ENCODE peak calls at places on chromosomes 13 and 19, in four cellular contexts. Q, M, O and S are unnamed samples.

GRCh38 chr19:55172741-55173140 is 6.3 kb upstream of the DNAAF3 start:
- DNase-seq in Q (no peak), M (peak; percentile 16), O (no peak), S (no peak)

GRCh38 chr19:6088677-6089063 is 21.6 kb downstream of the RFX2 start:
- DNase-seq in Q (no peak), M (no peak), O (no peak), S (no peak)

GRCh38 chr13:46278474-46278873 is 66.7 kb downstream of the LRRC63 start:
- DNase-seq in Q (no peak), M (no peak), O (no peak), S (no peak)

GRCh38 chr19:48989701-48990291 is 3.3 kb downstream of the GYS1 start:
- DNase-seq in Q (no peak), M (no peak), O (no peak), S (no peak)

GRCh38 chr13:91017031-91017668 is 330.3 kb upstream of the MIR17HG start:
- DNase-seq in Q (no peak), M (no peak), O (no peak), S (no peak)

GRCh38 chr19:38392707-38393308 is 4.3 kb downstream of the SPRED3 start:
- DNase-seq in Q (no peak), M (no peak), O (no peak), S (no peak)

GRCh38 chr13:21079761-21080730 is 18.7 kb upstream of the LATS2 start:
- DNase-seq in Q (no peak), M (peak; percentile 84), O (no peak), S (peak; percentile 89)

GRCh38 chr19:10888421-10888866 is 17.1 kb downstream of the CARM1 start:
- DNase-seq in Q (no peak), M (no peak), O (no peak), S (no peak)

GRCh38 chr19:29259153-29259552 is 46.2 kb upstream of the UQCRFS1 start:
- DNase-seq in Q (no peak), M (no peak), O (no peak), S (no peak)

GRCh38 chr19:7549749-7550148 is 14.2 kb downstream of the PNPLA6 start:
- DNase-seq in Q (no peak), M (no peak), O (no peak), S (no peak)

GRCh38 chr13:99027260-99027659 is 49.4 kb upstream of the DOCK9 start:
- DNase-seq in Q (no peak), M (no peak), O (no peak), S (no peak)

GRCh38 chr19:6062274-6062673 is 48.0 kb downstream of the RFX2 start:
- DNase-seq in Q (no peak), M (no peak), O (peak; percentile 39), S (no peak)

GRCh38 chr19:1567116-1567847 is 843 bp downstream of the MEX3D start:
- DNase-seq in Q (no peak), M (no peak), O (peak; percentile 15), S (no peak)

GRCh38 chr13:27183561-27184147 is 12.0 kb upstream of the USP12 start:
- DNase-seq in Q (no peak), M (no peak), O (no peak), S (peak; percentile 97)

GRCh38 chr19:2613507-2614295 is 88.8 kb downstream of the GNG7 start:
- DNase-seq in Q (peak; percentile 39), M (no peak), O (peak; percentile 56), S (no peak)

GRCh38 chr13:110257408-110257807 is 49.5 kb downstream of the COL4A1 start:
- DNase-seq in Q (no peak), M (no peak), O (no peak), S (no peak)

GRCh38 chr19:9431475-9431874 is 3.9 kb downstream of the ZNF266 start:
- DNase-seq in Q (peak; percentile 22), M (no peak), O (peak; percentile 27), S (no peak)

GRCh38 chr19:8532170-8532569 is 18.2 kb upstream of the ZNF414 start:
- DNase-seq in Q (no peak), M (no peak), O (no peak), S (no peak)

GRCh38 chr13:80141114-80141849 is 199.6 kb downstream of the SPRY2 start:
- DNase-seq in Q (no peak), M (no peak), O (no peak), S (no peak)

GRCh38 chr13:87884874-87885273 is 213.7 kb downstream of the SLITRK5 start:
- DNase-seq in Q (no peak), M (no peak), O (no peak), S (no peak)

GRCh38 chr13:44649118-44649455 is 73.0 kb upstream of the TSC22D1 start:
- DNase-seq in Q (no peak), M (no peak), O (no peak), S (no peak)

GRCh38 chr19:35085947-35086346 is 29.7 kb upstream of the FXYD3 start:
- DNase-seq in Q (no peak), M (no peak), O (no peak), S (no peak)

GRCh38 chr19:485122-485521 is 11.2 kb upstream of the MADCAM1 start:
- DNase-seq in Q (no peak), M (no peak), O (no peak), S (no peak)

GRCh38 chr19:30881986-30882385 is 467.2 kb downstream of the TSHZ3 start:
- DNase-seq in Q (no peak), M (no peak), O (no peak), S (no peak)

GRCh38 chr13:41196620-41197019 is 2.3 kb upstream of the KBTBD7 start:
- DNase-seq in Q (no peak), M (no peak), O (peak; percentile 1), S (no peak)

GRCh38 chr13:44068737-44069136 is 189.0 kb downstream of the LACC1 start:
- DNase-seq in Q (no peak), M (peak; percentile 47), O (no peak), S (peak; percentile 67)

GRCh38 chr13:74290324-74290773 is 156.1 kb upstream of the KLF12 start:
- DNase-seq in Q (no peak), M (peak; percentile 79), O (peak; percentile 62), S (peak; percentile 93)

GRCh38 chr19:35118268-35119026 is 2.8 kb downstream of the FXYD3 start:
- DNase-seq in Q (no peak), M (no peak), O (no peak), S (no peak)

GRCh38 chr19:40623403-40624239 is 22.5 kb downstream of the LTBP4 start:
- DNase-seq in Q (no peak), M (no peak), O (no peak), S (no peak)

GRCh38 chr13:63517376-63517775 is 2101.7 kb upstream of the PCDH20 start:
- DNase-seq in Q (no peak), M (peak; percentile 29), O (no peak), S (no peak)